ENCODE peak calls at places on chromosomes 12 and 14, in nine cellular contexts. R is GM20000; S is natural killer cell treated with Interleukin-12 subunit alpha and Interleukin-12 subunit beta and Interleukin-15 and Interleukin-18, amount 100 ng/mL, for 72 hours; X is posterior vena cava; B is uterus; K is NCI-H2107; P is choroid plexus epithelial cell; F is NCI-H774; M is EH. Q is an unnamed sample.

GRCh38 chr12:85390281-85390680 is 110.3 kb downstream of the ALX1 start:
- DNase-seq in R (no peak), S (no peak), X (no peak), B (no peak), K (no peak), P (no peak), F (no peak), M (no peak), Q (no peak)

GRCh38 chr12:102811125-102811737 is 105.8 kb downstream of the PAH start:
- DNase-seq in R (peak; percentile 44), S (no peak), X (no peak), B (peak; percentile 46), K (peak; percentile 2), P (peak; percentile 33), F (peak; percentile 60), M (peak; percentile 22), Q (no peak)

GRCh38 chr14:22819191-22819988 is 4.2 kb upstream of the SLC7A7 start:
- DNase-seq in R (peak; percentile 34), S (no peak), X (no peak), B (no peak), K (no peak), P (peak; percentile 94), F (no peak), M (peak; percentile 78), Q (peak; percentile 57)

GRCh38 chr12:41304526-41304925 is 116.4 kb downstream of the PDZRN4 start:
- DNase-seq in R (no peak), S (no peak), X (no peak), B (no peak), K (no peak), P (no peak), F (peak; percentile 11), M (no peak), Q (no peak)

GRCh38 chr12:51401900-51402299 is 10.7 kb upstream of the GALNT6 start:
- DNase-seq in R (no peak), S (no peak), X (no peak), B (no peak), K (no peak), P (no peak), F (no peak), M (no peak), Q (no peak)

GRCh38 chr14:24403294-24404013 is 4.7 kb downstream of the NYNRIN start:
- DNase-seq in R (no peak), S (no peak), X (no peak), B (no peak), K (no peak), P (peak; percentile 24), F (no peak), M (peak; percentile 83), Q (no peak)

GRCh38 chr12:1054103-1054838 is 63.2 kb downstream of the ERC1 start:
- DNase-seq in R (no peak), S (no peak), X (no peak), B (no peak), K (no peak), P (no peak), F (no peak), M (no peak), Q (no peak)

GRCh38 chr14:92726135-92726932 is 22.1 kb downstream of the LGMN start:
- DNase-seq in R (no peak), S (peak; percentile 64), X (peak; percentile 92), B (peak; percentile 27), K (no peak), P (peak; percentile 95), F (no peak), M (peak; percentile 94), Q (no peak)

GRCh38 chr12:97336896-97337751 is 125.5 kb upstream of the RMST start:
- DNase-seq in R (peak; percentile 20), S (no peak), X (no peak), B (no peak), K (no peak), P (no peak), F (no peak), M (no peak), Q (no peak)

GRCh38 chr12:68538722-68539614 is 71.7 kb upstream of the RAP1B start:
- DNase-seq in R (peak; percentile 36), S (peak; percentile 88), X (peak; percentile 89), B (peak; percentile 68), K (peak; percentile 95), P (peak; percentile 75), F (peak; percentile 79), M (peak; percentile 84), Q (no peak)

GRCh38 chr12:22538336-22538735 is 6.0 kb downstream of the C2CD5 start:
- DNase-seq in R (no peak), S (no peak), X (no peak), B (no peak), K (no peak), P (no peak), F (no peak), M (no peak), Q (no peak)

GRCh38 chr14:57747036-57747435 is 118.9 kb downstream of the SLC35F4 start:
- DNase-seq in R (no peak), S (no peak), X (no peak), B (no peak), K (no peak), P (no peak), F (no peak), M (no peak), Q (no peak)

GRCh38 chr12:128652136-128652751 is 171.5 kb downstream of the SLC15A4 start:
- DNase-seq in R (no peak), S (no peak), X (no peak), B (no peak), K (no peak), P (no peak), F (no peak), M (no peak), Q (no peak)

GRCh38 chr14:104851896-104852663 is 13.0 kb upstream of the CEP170B start:
- DNase-seq in R (no peak), S (no peak), X (peak; percentile 49), B (no peak), K (no peak), P (no peak), F (no peak), M (peak; percentile 9), Q (no peak)

GRCh38 chr14:103819503-103820307 is 27.7 kb downstream of the PPP1R13B start:
- DNase-seq in R (peak; percentile 38), S (no peak), X (no peak), B (peak; percentile 33), K (peak; percentile 86), P (peak; percentile 24), F (no peak), M (peak; percentile 17), Q (peak; percentile 89)

GRCh38 chr12:110022980-110023633 is 23.9 kb downstream of the ANKRD13A start:
- DNase-seq in R (no peak), S (no peak), X (no peak), B (no peak), K (no peak), P (peak; percentile 37), F (no peak), M (peak; percentile 85), Q (peak; percentile 84)

GRCh38 chr12:30323008-30323407 is 372.7 kb downstream of the IPO8 start:
- DNase-seq in R (no peak), S (no peak), X (no peak), B (no peak), K (no peak), P (peak; percentile 4), F (no peak), M (peak; percentile 3), Q (no peak)

GRCh38 chr14:100761481-100761880 is 34.8 kb downstream of the DLK1 start:
- DNase-seq in R (no peak), S (no peak), X (no peak), B (no peak), K (no peak), P (peak; percentile 69), F (peak; percentile 28), M (peak; percentile 92), Q (no peak)

Q was measured in NCI-H524.